ENCODE peak calls at places on chromosomes 6 and 20, in six cellular contexts. W, N, G, D, X and F are unnamed samples. For H3K36me3, the result is how much of the 10 kb centered on the place peaks cover.

GRCh38 chr20:23367770-23368169 is 5.8 kb downstream of the GZF1 start:
- DNase-seq in W (no peak), N (no peak), G (no peak), D (no peak), X (no peak), F (no peak)

GRCh38 chr6:34274129-34274528 is 25.3 kb upstream of the SMIM29 start:
- DNase-seq in W (no peak), N (no peak), G (no peak), D (no peak), X (no peak), F (no peak)

GRCh38 chr20:20134941-20135572 is 82.7 kb downstream of the CFAP61 start:
- DNase-seq in W (no peak), N (no peak), G (no peak), D (no peak), X (no peak), F (no peak)

GRCh38 chr6:5175195-5175594 is 85.6 kb downstream of the LYRM4 start:
- DNase-seq in W (no peak), N (no peak), G (no peak), D (no peak), X (no peak), F (peak)

GRCh38 chr6:74574794-74575193 is 631.1 kb downstream of the COL12A1 start:
- DNase-seq in W (peak), N (no peak), G (no peak), D (no peak), X (no peak), F (no peak)

GRCh38 chr20:16729565-16730460 is at the start of gene SNRPB2:
- DNase-seq in W (peak), N (peak), G (peak), D (peak), X (peak), F (peak)

GRCh38 chr20:1568166-1568490 is 10.6 kb upstream of the SIRPD start:
- DNase-seq in W (no peak), N (no peak), G (no peak), D (no peak), X (no peak), F (peak)

GRCh38 chr6:84685983-84686584 is 78.3 kb downstream of the TBX18 start:
- DNase-seq in W (peak), N (peak), G (no peak), D (no peak), X (no peak), F (no peak)

GRCh38 chr20:2164421-2164820 is 62.8 kb downstream of the STK35 start:
- DNase-seq in W (no peak), N (no peak), G (no peak), D (no peak), X (no peak), F (no peak)

GRCh38 chr6:87759491-87760010 is 57.5 kb upstream of the AKIRIN2 start:
- DNase-seq in W (no peak), N (no peak), G (no peak), D (no peak), X (no peak), F (no peak)

GRCh38 chr6:19325335-19325789 is 511.8 kb upstream of the ID4 start:
- DNase-seq in W (no peak), N (no peak), G (no peak), D (no peak), X (no peak), F (no peak)

GRCh38 chr6:54621285-54621684 is 225.3 kb upstream of the FAM83B start:
- DNase-seq in W (peak), N (no peak), G (no peak), D (no peak), X (no peak), F (peak)

GRCh38 chr20:22383156-22383555 is 201.2 kb downstream of the FOXA2 start:
- DNase-seq in W (no peak), N (no peak), G (no peak), D (no peak), X (no peak), F (peak)

GRCh38 chr6:99618649-99619408 is 12.2 kb downstream of the PRDM13 start:
- DNase-seq in W (no peak), N (no peak), G (no peak), D (no peak), X (no peak), F (no peak)

GRCh38 chr20:53829706-53830521 is 236.3 kb upstream of the ZNF217 start:
- DNase-seq in W (no peak), N (no peak), G (no peak), D (no peak), X (no peak), F (peak)

GRCh38 chr6:1482381-1483166 is 93.2 kb downstream of the FOXF2 start:
- DNase-seq in W (peak), N (no peak), G (no peak), D (no peak), X (no peak), F (no peak)

GRCh38 chr6:16273266-16273665 is 34.9 kb downstream of the GMPR start:
- DNase-seq in W (no peak), N (no peak), G (no peak), D (no peak), X (no peak), F (no peak)

GRCh38 chr6:154792761-154793160 is 59.5 kb downstream of the SCAF8 start:
- DNase-seq in W (no peak), N (no peak), G (no peak), D (no peak), X (no peak), F (no peak)

GRCh38 chr6:113684382-113684901 is 172.7 kb upstream of the MARCKS start:
- DNase-seq in W (no peak), N (no peak), G (no peak), D (no peak), X (no peak), F (no peak)

GRCh38 chr20:59006864-59007757 is at the start of gene CTSZ:
- DNase-seq in W (no peak), N (peak), G (peak), D (peak), X (no peak), F (no peak)

GRCh38 chr6:154166140-154166539 is 127.1 kb downstream of the OPRM1 start:
- DNase-seq in W (no peak), N (no peak), G (no peak), D (no peak), X (no peak), F (no peak)

GRCh38 chr6:25312034-25312620 is 33.0 kb downstream of the CARMIL1 start:
- DNase-seq in W (no peak), N (peak), G (no peak), D (no peak), X (no peak), F (no peak)

GRCh38 chr6:13527669-13528051 is 40.3 kb upstream of the GFOD1 start:
- DNase-seq in W (no peak), N (no peak), G (no peak), D (no peak), X (no peak), F (no peak)

GRCh38 chr6:35049885-35050284 is 91.3 kb downstream of the TCP11 start:
- DNase-seq in W (no peak), N (peak), G (peak), D (peak), X (peak), F (peak)

GRCh38 chr6:79048611-79049010 is 29.4 kb downstream of the PHIP start:
- DNase-seq in W (peak), N (no peak), G (no peak), D (no peak), X (no peak), F (peak)

GRCh38 chr6:39088331-39088730 is 26.7 kb downstream of the SAYSD1 start:
- DNase-seq in W (no peak), N (no peak), G (no peak), D (peak), X (no peak), F (peak)

GRCh38 chr6:16521528-16521927 is 239.7 kb downstream of the ATXN1 start:
- DNase-seq in W (no peak), N (no peak), G (no peak), D (no peak), X (no peak), F (no peak)

GRCh38 chr6:133017581-133017980 is 203.2 kb downstream of the RPS12 start:
- DNase-seq in W (no peak), N (no peak), G (no peak), D (no peak), X (no peak), F (peak)

GRCh38 chr6:1477432-1478090 is 88.2 kb downstream of the FOXF2 start:
- DNase-seq in W (no peak), N (no peak), G (no peak), D (no peak), X (peak), F (no peak)

GRCh38 chr20:17431621-17432364 is 99.4 kb downstream of the BFSP1 start:
- DNase-seq in W (peak), N (peak), G (no peak), D (peak), X (no peak), F (peak)

GRCh38 chr20:46220808-46221207 is 87.5 kb downstream of the CDH22 start:
- DNase-seq in W (peak), N (no peak), G (no peak), D (no peak), X (no peak), F (peak)

GRCh38 chr6:124961784-124962611 is at the start of gene RNF217:
- DNase-seq in W (no peak), N (peak), G (peak), D (peak), X (peak), F (peak)

GRCh38 chr6:23262864-23263263 is 693.5 kb downstream of the HDGFL1 start:
- DNase-seq in W (no peak), N (no peak), G (no peak), D (no peak), X (no peak), F (no peak)

GRCh38 chr6:101126501-101126900 is 245.4 kb upstream of the ASCC3 start:
- DNase-seq in W (no peak), N (no peak), G (no peak), D (no peak), X (no peak), F (no peak)

GRCh38 chr6:48213076-48213788 is 102.2 kb upstream of the PTCHD4 start:
- DNase-seq in W (no peak), N (no peak), G (no peak), D (no peak), X (no peak), F (no peak)

GRCh38 chr20:571754-572331 is 28.3 kb upstream of the CSNK2A1 start:
- DNase-seq in W (no peak), N (peak), G (peak), D (peak), X (no peak), F (peak)

GRCh38 chr6:149248688-149249369 is 68.7 kb upstream of the TAB2 start:
- DNase-seq in W (peak), N (peak), G (no peak), D (no peak), X (no peak), F (no peak)

GRCh38 chr20:58555078-58555765 is 40.0 kb upstream of the APCDD1L start:
- DNase-seq in W (no peak), N (no peak), G (no peak), D (no peak), X (peak), F (no peak)

DNA sequence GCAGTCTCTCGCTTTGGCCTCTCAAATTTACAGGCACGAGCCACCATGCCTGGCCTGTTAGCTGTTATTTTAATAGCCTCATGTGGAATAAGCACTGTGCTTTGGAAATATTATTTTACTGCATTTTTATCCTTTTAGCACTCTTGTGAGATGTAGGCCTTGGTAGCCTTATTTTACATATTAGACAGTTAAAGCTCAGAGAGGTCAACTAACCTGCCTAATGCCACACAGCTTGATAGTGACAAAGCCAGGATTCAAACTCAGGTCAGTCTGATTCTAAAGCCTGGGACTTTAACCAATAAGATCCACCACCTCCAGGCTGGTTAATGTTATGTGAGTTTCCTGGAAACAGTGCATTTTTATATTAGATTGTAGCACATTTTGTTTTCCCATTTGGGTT is 9.5 kb downstream of the TNFAIP3 start:
- DNase-seq in W (no peak), N (no peak), G (no peak), D (no peak), X (no peak), F (no peak)
- H3K36me3 ChIP-seq in W (under half), N (half or more), G (half or more), D (half or more), X (half or more), F (half or more)

GRCh38 chr20:32192698-32193097 is 14.8 kb downstream of the PLAGL2 start:
- DNase-seq in W (no peak), N (no peak), G (no peak), D (no peak), X (no peak), F (no peak)

GRCh38 chr20:32190608-32191415 is 16.7 kb downstream of the PLAGL2 start:
- DNase-seq in W (no peak), N (no peak), G (no peak), D (no peak), X (no peak), F (peak)

GRCh38 chr20:32189691-32190607 is 17.6 kb downstream of the PLAGL2 start:
- DNase-seq in W (no peak), N (peak), G (no peak), D (peak), X (no peak), F (peak)

GRCh38 chr20:32191422-32191821 is 16.1 kb downstream of the PLAGL2 start:
- DNase-seq in W (no peak), N (no peak), G (no peak), D (no peak), X (no peak), F (no peak)

DNA sequence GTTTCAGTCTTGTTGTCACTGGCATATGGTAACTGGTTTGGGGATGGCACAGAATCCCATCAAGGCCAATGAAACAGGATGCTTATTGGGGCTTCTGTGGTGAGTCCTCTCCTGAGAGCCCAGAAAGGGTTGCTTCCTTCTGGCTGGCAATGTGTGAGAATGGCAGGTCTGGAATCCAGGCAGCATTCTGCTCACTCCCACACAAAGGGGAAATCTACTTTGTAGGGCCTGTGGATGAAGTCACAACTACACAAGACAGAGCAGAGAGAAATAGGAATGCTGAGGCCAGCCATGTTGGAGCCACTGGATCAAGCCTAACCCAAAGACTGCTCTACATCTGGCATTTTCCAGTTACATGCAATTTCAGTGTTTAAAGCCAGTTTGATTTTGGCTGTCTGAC is 15.7 kb downstream of the PLAGL2 start:
- DNase-seq in W (no peak), N (no peak), G (no peak), D (no peak), X (no peak), F (no peak)
- H3K36me3 ChIP-seq in W (under half), N (under half), G (under half), D (under half), X (under half), F (under half)

GRCh38 chr6:167974644-167975344 is 22.7 kb upstream of the KIF25 start:
- DNase-seq in W (no peak), N (peak), G (no peak), D (no peak), X (no peak), F (no peak)
- H3K36me3 ChIP-seq in W (under half), N (under half), G (under half), D (under half), X (under half), F (under half)

GRCh38 chr6:139201378-139201777 is 66.5 kb downstream of the HECA start:
- DNase-seq in W (no peak), N (no peak), G (no peak), D (no peak), X (no peak), F (no peak)

GRCh38 chr6:139204978-139205377 is 70.1 kb downstream of the HECA start:
- DNase-seq in W (no peak), N (no peak), G (no peak), D (no peak), X (no peak), F (no peak)

GRCh38 chr6:139205843-139206242 is 71.0 kb downstream of the HECA start:
- DNase-seq in W (no peak), N (no peak), G (no peak), D (no peak), X (no peak), F (no peak)
- H3K36me3 ChIP-seq in W (under half), N (under half), G (under half), D (under half), X (under half), F (under half)

DNA sequence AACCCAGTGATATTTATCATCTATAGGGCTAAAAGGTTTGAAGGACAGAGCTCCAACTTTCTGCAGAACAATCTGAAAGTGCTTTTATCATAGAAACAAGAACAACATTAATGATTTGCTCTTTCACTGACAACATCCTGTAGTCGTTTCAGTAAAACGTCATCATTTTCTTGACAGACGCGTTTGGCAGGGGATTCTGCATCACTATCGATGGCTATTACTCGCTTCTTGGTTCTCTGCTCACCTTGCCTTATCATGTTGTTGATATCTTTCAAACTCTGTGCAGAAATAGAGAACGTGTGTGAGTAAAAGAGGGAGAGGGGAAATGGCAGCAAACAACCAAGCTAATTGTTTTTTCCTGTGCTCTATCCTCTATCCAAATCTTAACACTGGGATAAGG is 47.1 kb upstream of the SAMHD1 start:
- DNase-seq in W (no peak), N (no peak), G (no peak), D (no peak), X (no peak), F (no peak)
- H3K36me3 ChIP-seq in W (under half), N (under half), G (under half), D (under half), X (under half), F (half or more)

GRCh38 chr6:43185391-43185790 is 3.4 kb downstream of the CUL9 start:
- DNase-seq in W (no peak), N (no peak), G (no peak), D (no peak), X (no peak), F (no peak)
- H3K36me3 ChIP-seq in W (under half), N (under half), G (half or more), D (half or more), X (half or more), F (under half)

DNA sequence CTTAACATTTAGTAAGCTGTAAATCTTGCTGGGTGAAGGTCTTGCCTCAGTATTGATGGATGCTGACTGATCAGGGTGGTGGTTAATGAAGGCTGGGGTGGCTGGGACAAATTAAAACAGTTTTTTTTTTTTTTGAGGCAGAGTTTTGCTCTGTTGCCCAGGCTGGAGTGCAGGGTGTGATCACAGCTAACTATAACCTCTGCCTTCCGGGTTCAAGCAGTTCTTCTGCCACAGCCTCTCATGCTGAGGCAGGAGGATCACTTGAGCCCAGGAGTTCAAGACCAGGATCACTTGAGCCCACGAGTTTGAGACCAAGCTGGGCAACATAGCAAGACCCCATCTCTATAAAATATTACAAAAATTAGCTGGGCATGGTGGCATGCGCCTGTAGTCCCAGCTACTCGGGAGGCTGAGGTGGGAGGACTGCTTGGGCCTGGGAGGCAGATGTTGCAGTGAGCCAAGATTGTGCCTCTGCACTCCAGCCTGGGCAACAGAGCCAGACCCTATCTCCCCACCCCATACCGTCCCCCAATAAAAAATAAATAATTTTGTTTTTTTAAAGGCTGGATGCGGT is 67.2 kb downstream of the NCOA3 start:
- DNase-seq in W (no peak), N (peak), G (no peak), D (no peak), X (no peak), F (no peak)
- H3K36me3 ChIP-seq in W (under half), N (under half), G (under half), D (under half), X (under half), F (under half)